ENCODE peak calls at places on chromosomes 16 and 17, in eight cellular contexts. X is glutamatergic neuron; G is activated CD8-positive, alpha-beta T cell treated with anti-CD3 and anti-CD28 coated beads for 36 hours; R is progenitor cell of endocrine pancreas; Q is heart right ventricle; N is stomach; T is PC-9; C is thoracic aorta. P is an unnamed sample.

GRCh38 chr16:2231016-2231931 is 5.0 kb upstream of the DNASE1L2 start:
- DNase-seq in X (no peak), G (no peak), R (no peak), Q (no peak), N (no peak), T (no peak), C (no peak), P (no peak)

GRCh38 chr17:50550661-50551432 is 3.9 kb downstream of the SPATA20 start:
- DNase-seq in X (peak), G (peak), R (peak), Q (peak), N (peak), T (no peak), C (peak), P (peak)

GRCh38 chr17:9240659-9241370 is 219.5 kb downstream of the NTN1 start:
- DNase-seq in X (peak), G (no peak), R (peak), Q (peak), N (peak), T (no peak), C (peak), P (no peak)

GRCh38 chr16:31181102-31181830 is 1.3 kb downstream of the FUS start:
- DNase-seq in X (peak), G (peak), R (no peak), Q (peak), N (peak), T (no peak), C (no peak), P (no peak)

GRCh38 chr17:56174421-56174820 is 21.1 kb downstream of the ANKFN1 start:
- DNase-seq in X (no peak), G (no peak), R (no peak), Q (no peak), N (no peak), T (no peak), C (no peak), P (no peak)

GRCh38 chr17:18039535-18040286 is 503 bp downstream of the GID4 start:
- DNase-seq in X (peak), G (peak), R (peak), Q (no peak), N (peak), T (peak), C (no peak), P (no peak)

GRCh38 chr16:84754353-84754856 is 54.6 kb downstream of the USP10 start:
- DNase-seq in X (peak), G (peak), R (peak), Q (peak), N (peak), T (peak), C (peak), P (no peak)

GRCh38 chr16:81243927-81244326 is 5.4 kb downstream of the BCO1 start:
- DNase-seq in X (no peak), G (no peak), R (no peak), Q (no peak), N (no peak), T (no peak), C (no peak), P (no peak)

GRCh38 chr16:23948949-23949392 is 113.2 kb downstream of the PRKCB start:
- DNase-seq in X (no peak), G (peak), R (no peak), Q (no peak), N (peak), T (no peak), C (no peak), P (no peak)

GRCh38 chr17:46756861-46757260 is 61.6 kb downstream of the WNT3 start:
- DNase-seq in X (no peak), G (no peak), R (no peak), Q (no peak), N (no peak), T (no peak), C (no peak), P (no peak)

GRCh38 chr17:57892146-57892819 is 42.4 kb upstream of the MRPS23 start:
- DNase-seq in X (peak), G (peak), R (peak), Q (peak), N (peak), T (no peak), C (no peak), P (peak)

GRCh38 chr17:3799181-3799627 is 1.8 kb downstream of the ITGAE start:
- DNase-seq in X (no peak), G (no peak), R (no peak), Q (no peak), N (no peak), T (no peak), C (no peak), P (no peak)

GRCh38 chr17:51085150-51085805 is 35.4 kb downstream of the SPAG9 start:
- DNase-seq in X (no peak), G (no peak), R (no peak), Q (no peak), N (no peak), T (peak), C (no peak), P (no peak)

GRCh38 chr17:69430488-69430887 is 16.0 kb downstream of the MAP2K6 start:
- DNase-seq in X (no peak), G (no peak), R (no peak), Q (no peak), N (no peak), T (no peak), C (no peak), P (no peak)

GRCh38 chr17:78808106-78808635 is 26.1 kb upstream of the CYTH1 start:
- DNase-seq in X (no peak), G (no peak), R (no peak), Q (no peak), N (no peak), T (no peak), C (no peak), P (no peak)

GRCh38 chr17:49996121-49996494 is 1.1 kb upstream of the DLX3 start:
- DNase-seq in X (no peak), G (no peak), R (no peak), Q (no peak), N (no peak), T (no peak), C (no peak), P (no peak)

GRCh38 chr16:56814537-56815432 is 50.2 kb upstream of the SLC12A3 start:
- DNase-seq in X (no peak), G (no peak), R (no peak), Q (no peak), N (no peak), T (no peak), C (no peak), P (no peak)

GRCh38 chr16:5042574-5043171 is 8.9 kb upstream of the NAGPA start:
- DNase-seq in X (no peak), G (no peak), R (no peak), Q (no peak), N (no peak), T (no peak), C (no peak), P (no peak)

GRCh38 chr17:6497496-6498221 is 53.4 kb downstream of the PIMREG start:
- DNase-seq in X (no peak), G (no peak), R (no peak), Q (no peak), N (no peak), T (no peak), C (no peak), P (peak)

GRCh38 chr16:80347900-80348299 is 192.9 kb upstream of the DYNLRB2 start:
- DNase-seq in X (no peak), G (no peak), R (no peak), Q (peak), N (peak), T (no peak), C (no peak), P (no peak)

GRCh38 chr16:80175011-80175410 is 365.8 kb upstream of the DYNLRB2 start:
- DNase-seq in X (no peak), G (no peak), R (no peak), Q (no peak), N (no peak), T (no peak), C (no peak), P (no peak)

GRCh38 chr17:7029659-7030058 is 6.2 kb upstream of the SLC16A13 start:
- DNase-seq in X (no peak), G (peak), R (no peak), Q (peak), N (no peak), T (no peak), C (no peak), P (no peak)

GRCh38 chr17:80959330-80960036 is 32.2 kb upstream of the CHMP6 start:
- DNase-seq in X (peak), G (no peak), R (no peak), Q (peak), N (no peak), T (no peak), C (peak), P (no peak)

GRCh38 chr16:2009302-2009711 is 314 bp downstream of the ZNF598 start:
- DNase-seq in X (no peak), G (peak), R (no peak), Q (no peak), N (no peak), T (no peak), C (no peak), P (no peak)

GRCh38 chr17:76179496-76180467 is 38.7 kb upstream of the FOXJ1 start:
- DNase-seq in X (no peak), G (peak), R (no peak), Q (no peak), N (no peak), T (no peak), C (no peak), P (no peak)

GRCh38 chr16:54245788-54246453 is 40.7 kb downstream of the IRX3 start:
- DNase-seq in X (no peak), G (no peak), R (no peak), Q (no peak), N (no peak), T (no peak), C (no peak), P (no peak)

GRCh38 chr16:54246454-54246821 is 40.1 kb downstream of the IRX3 start:
- DNase-seq in X (no peak), G (no peak), R (no peak), Q (no peak), N (no peak), T (no peak), C (no peak), P (no peak)

GRCh38 chr16:54241525-54241924 is 45.1 kb downstream of the IRX3 start:
- DNase-seq in X (no peak), G (no peak), R (no peak), Q (no peak), N (no peak), T (no peak), C (no peak), P (no peak)

GRCh38 chr16:54242199-54242598 is 44.4 kb downstream of the IRX3 start:
- DNase-seq in X (peak), G (peak), R (no peak), Q (no peak), N (no peak), T (peak), C (no peak), P (no peak)

GRCh38 chr16:54244061-54244886 is 42.3 kb downstream of the IRX3 start:
- DNase-seq in X (no peak), G (no peak), R (no peak), Q (no peak), N (no peak), T (no peak), C (no peak), P (no peak)
- TF ChIP-seq CTCF in X (no peak), G (no peak), R (no peak), Q (no peak), N (no peak), T (no peak), C (no peak), P (no peak)

DNA sequence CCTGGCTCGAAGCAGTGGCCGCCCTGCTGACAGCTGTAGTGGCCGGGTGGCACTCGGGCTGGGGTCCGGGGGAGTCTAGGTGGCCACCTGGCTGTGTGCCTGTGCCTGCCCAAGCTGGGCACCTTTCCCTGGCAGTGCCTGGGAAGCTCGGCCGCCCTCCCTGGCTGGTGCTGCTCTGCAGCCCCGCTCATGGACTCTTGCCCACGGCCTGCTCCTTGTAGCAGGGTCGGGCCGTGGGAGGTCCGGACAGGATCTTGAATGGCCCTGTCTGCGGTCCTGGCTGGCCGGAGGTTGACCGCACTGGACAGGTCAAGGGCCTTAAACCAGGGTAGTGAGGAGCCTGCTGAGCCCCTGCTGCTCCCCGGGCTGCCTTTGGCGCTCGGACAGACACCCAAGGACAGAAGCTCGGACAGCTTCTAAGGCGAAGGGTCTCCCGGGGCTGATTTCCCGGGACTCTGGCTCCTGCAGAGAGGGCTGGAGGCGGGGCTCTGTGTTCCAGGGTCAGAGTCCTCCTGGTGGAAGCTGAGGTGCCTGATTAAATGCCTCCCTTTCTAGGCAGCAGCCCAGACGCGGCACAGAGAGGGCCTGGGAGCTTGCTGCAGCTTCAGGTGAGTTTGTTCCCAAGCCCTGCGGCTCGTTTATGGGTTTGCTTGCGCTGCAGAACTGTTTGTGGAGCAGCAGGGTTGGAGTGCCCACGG is 6.0 kb downstream of the CAPN15 start:
- DNase-seq in X (peak), G (no peak), R (peak), Q (no peak), N (peak), T (no peak), C (no peak), P (no peak)
- TF ChIP-seq CTCF in X (no peak), G (no peak), R (peak), Q (no peak), N (no peak), T (no peak), C (no peak), P (no peak)

GRCh38 chr17:73600103-73600871 is 44.0 kb downstream of the SDK2 start:
- DNase-seq in X (no peak), G (no peak), R (no peak), Q (no peak), N (no peak), T (no peak), C (no peak), P (no peak)
- TF ChIP-seq CTCF in X (no peak), G (no peak), R (no peak), Q (no peak), N (no peak), T (no peak), C (no peak), P (no peak)

GRCh38 chr17:45101546-45101882 is 30.8 kb downstream of the PLCD3 start:
- DNase-seq in X (no peak), G (no peak), R (no peak), Q (no peak), N (no peak), T (no peak), C (no peak), P (no peak)
- TF ChIP-seq CTCF in X (no peak), G (no peak), R (no peak), Q (no peak), N (no peak), T (no peak), C (no peak), P (no peak)

GRCh38 chr17:36066365-36066945 is 2.4 kb downstream of the CCL18 start:
- DNase-seq in X (no peak), G (peak), R (no peak), Q (no peak), N (no peak), T (no peak), C (no peak), P (no peak)
- TF ChIP-seq CTCF in X (no peak), G (no peak), R (no peak), Q (no peak), N (no peak), T (no peak), C (no peak), P (no peak)

DNA sequence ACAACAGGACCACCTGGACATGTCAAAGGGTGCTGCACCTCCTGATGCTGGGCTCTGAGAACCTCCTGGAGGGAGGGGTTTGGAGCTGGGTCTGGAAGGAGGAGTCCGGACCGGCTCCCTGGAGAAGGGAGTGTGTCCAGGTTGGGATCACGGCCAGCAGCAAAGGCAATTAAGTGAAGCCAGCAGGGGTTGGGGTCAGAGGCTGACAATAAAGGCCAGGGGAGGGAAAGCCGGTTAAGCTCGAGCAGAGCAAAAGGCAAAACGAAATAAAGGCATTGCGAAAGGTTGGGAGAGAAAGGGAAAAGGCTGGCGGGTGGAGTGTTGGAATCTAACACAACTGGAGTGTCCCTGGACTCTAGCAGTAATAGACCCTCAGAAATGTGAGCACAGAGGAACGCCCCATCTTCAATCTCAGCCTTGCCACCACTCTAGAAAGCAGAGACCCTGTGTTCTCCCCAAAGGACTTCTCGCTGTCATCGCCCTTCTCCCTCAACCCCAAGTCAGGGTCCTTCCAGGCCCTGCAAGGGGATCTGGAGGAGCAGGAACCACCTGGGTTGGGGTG is 905 bp upstream of the CACNG4 start:
- DNase-seq in X (peak), G (no peak), R (no peak), Q (no peak), N (no peak), T (no peak), C (no peak), P (no peak)
- TF ChIP-seq CTCF in X (no peak), G (no peak), R (no peak), Q (no peak), N (no peak), T (no peak), C (no peak), P (no peak)

P was measured in type B pancreatic cell.